ENCODE peak calls at places on chromosomes 13 and 19, in nine cellular contexts. Y is mesothelial cell of epicardium; N is activated gamma-delta T cell treated with anti-CD3 and anti-CD28 coated beads, Interleukin-2, amount 50 U/mL, for 16 hours; H is GM03348; O is NCI-H446 treated with DMSO at 0.1 percent for 48 hours; Q is HT-29; L is CD8-positive, alpha-beta memory T cell; K is activated CD4-positive, CD25-positive, alpha-beta regulatory T cell treated with anti-CD3 and anti-CD28 coated beads, Interleukin-2, amount 50 U/mL, for 16 hours; A is tibial artery. M is an unnamed sample.

GRCh38 chr13:99587893-99588606 is 86.8 kb downstream of the TM9SF2 start:
- DNase-seq in Y (no peak), N (no peak), H (no peak), O (no peak), Q (no peak), L (no peak), K (no peak), A (no peak), M (no peak)

GRCh38 chr13:46866150-46866549 is 30.7 kb downstream of the HTR2A start:
- DNase-seq in Y (peak; percentile 21), N (no peak), H (peak; percentile 71), O (no peak), Q (no peak), L (no peak), K (no peak), A (peak; percentile 35), M (peak; percentile 49)

GRCh38 chr19:38739440-38740251 is 4.6 kb downstream of the CAPN12 start:
- DNase-seq in Y (no peak), N (no peak), H (no peak), O (no peak), Q (no peak), L (peak; percentile 47), K (no peak), A (no peak), M (no peak)

GRCh38 chr19:4456566-4456842 is 1.1 kb downstream of the UBXN6 start:
- DNase-seq in Y (no peak), N (no peak), H (peak; percentile 58), O (peak; percentile 47), Q (peak; percentile 41), L (no peak), K (no peak), A (no peak), M (no peak)

GRCh38 chr19:10226376-10227214 is 4.5 kb downstream of the S1PR2 start:
- DNase-seq in Y (peak; percentile 31), N (no peak), H (peak; percentile 80), O (no peak), Q (no peak), L (no peak), K (no peak), A (peak; percentile 84), M (no peak)

GRCh38 chr13:39729161-39729560 is 73.7 kb downstream of the COG6 start:
- DNase-seq in Y (no peak), N (no peak), H (no peak), O (peak; percentile 23), Q (no peak), L (no peak), K (no peak), A (no peak), M (no peak)

GRCh38 chr13:24097667-24098066 is 62.9 kb upstream of the SPATA13 start:
- DNase-seq in Y (no peak), N (no peak), H (no peak), O (no peak), Q (no peak), L (no peak), K (no peak), A (no peak), M (peak; percentile 22)

GRCh38 chr13:49452725-49453457 is 8.8 kb downstream of the SETDB2 start:
- DNase-seq in Y (no peak), N (no peak), H (no peak), O (no peak), Q (no peak), L (no peak), K (no peak), A (no peak), M (no peak)

GRCh38 chr13:102686024-102686423 is 8.8 kb downstream of the METTL21C start:
- DNase-seq in Y (no peak), N (no peak), H (no peak), O (no peak), Q (no peak), L (no peak), K (no peak), A (no peak), M (no peak)

GRCh38 chr13:88074794-88075509 is 403.8 kb downstream of the SLITRK5 start:
- DNase-seq in Y (no peak), N (no peak), H (no peak), O (peak; percentile 32), Q (no peak), L (no peak), K (no peak), A (no peak), M (no peak)

GRCh38 chr13:29925457-29925856 is 75.0 kb upstream of the UBL3 start:
- DNase-seq in Y (peak; percentile 33), N (no peak), H (peak; percentile 78), O (peak; percentile 7), Q (peak; percentile 100), L (no peak), K (no peak), A (peak; percentile 97), M (no peak)

GRCh38 chr13:94667190-94667589 is 45.2 kb downstream of the SOX21 start:
- DNase-seq in Y (no peak), N (no peak), H (no peak), O (no peak), Q (no peak), L (no peak), K (no peak), A (no peak), M (no peak)

GRCh38 chr19:51552996-51553725 is 17.9 kb upstream of the ZNF175 start:
- DNase-seq in Y (peak; percentile 58), N (no peak), H (peak; percentile 83), O (no peak), Q (peak; percentile 87), L (no peak), K (no peak), A (peak; percentile 58), M (peak; percentile 53)

GRCh38 chr19:8244442-8244841 is 35.3 kb downstream of the CERS4 start:
- DNase-seq in Y (no peak), N (no peak), H (no peak), O (no peak), Q (no peak), L (no peak), K (no peak), A (no peak), M (no peak)

GRCh38 chr13:37657134-37657533 is 58.6 kb upstream of the POSTN start:
- DNase-seq in Y (no peak), N (no peak), H (peak; percentile 18), O (no peak), Q (no peak), L (no peak), K (no peak), A (no peak), M (no peak)

GRCh38 chr13:38350114-38350617 is 515 bp downstream of the UFM1 start:
- DNase-seq in Y (peak; percentile 25), N (peak; percentile 36), H (peak; percentile 54), O (no peak), Q (peak; percentile 82), L (peak; percentile 69), K (peak; percentile 32), A (peak; percentile 71), M (peak; percentile 67)

GRCh38 chr19:8306235-8307054 is 1.7 kb downstream of the CD320 start:
- DNase-seq in Y (no peak), N (no peak), H (no peak), O (no peak), Q (no peak), L (peak; percentile 39), K (no peak), A (no peak), M (no peak)

M was measured in GM12865.